ENCODE peak calls at places on chromosomes 2 and 18, in nine cellular contexts. One of them, this sample, is unnamed. For H3K4me1, the result is how much of the 10 kb centered on the place peaks cover.

GRCh38 chr18:42365550-42365949 is 410.5 kb downstream of the PIK3C3 start:
- DNase-seq in IMR-90: no peak
- DNase-seq in spleen: no peak
- DNase-seq in tibial nerve: no peak
- DNase-seq in A549: no peak
- DNase-seq in stomach: no peak
- DNase-seq in lower lobe of right lung: no peak
- DNase-seq in CD8-positive, alpha-beta T cell: no peak
- DNase-seq in endodermal cell: no peak
- DNase-seq in this sample: no peak

GRCh38 chr2:67221266-67221665 is 175.9 kb upstream of the ETAA1 start:
- DNase-seq in IMR-90: peak
- DNase-seq in spleen: no peak
- DNase-seq in tibial nerve: no peak
- DNase-seq in A549: no peak
- DNase-seq in stomach: no peak
- DNase-seq in lower lobe of right lung: no peak
- DNase-seq in CD8-positive, alpha-beta T cell: no peak
- DNase-seq in endodermal cell: no peak
- DNase-seq in this sample: no peak

GRCh38 chr2:202072737-202073396 is at the start of gene KIAA2012:
- DNase-seq in IMR-90: no peak
- DNase-seq in spleen: no peak
- DNase-seq in tibial nerve: no peak
- DNase-seq in A549: no peak
- DNase-seq in stomach: no peak
- DNase-seq in lower lobe of right lung: no peak
- DNase-seq in CD8-positive, alpha-beta T cell: no peak
- DNase-seq in endodermal cell: peak
- DNase-seq in this sample: no peak

GRCh38 chr18:72223733-72224132 is 320.4 kb downstream of the CBLN2 start:
- DNase-seq in IMR-90: no peak
- DNase-seq in spleen: no peak
- DNase-seq in tibial nerve: no peak
- DNase-seq in A549: no peak
- DNase-seq in stomach: no peak
- DNase-seq in lower lobe of right lung: no peak
- DNase-seq in CD8-positive, alpha-beta T cell: no peak
- DNase-seq in endodermal cell: no peak
- DNase-seq in this sample: no peak

GRCh38 chr2:18849841-18850578 is 260.6 kb upstream of the NT5C1B start:
- DNase-seq in IMR-90: no peak
- DNase-seq in spleen: no peak
- DNase-seq in tibial nerve: no peak
- DNase-seq in A549: no peak
- DNase-seq in stomach: no peak
- DNase-seq in lower lobe of right lung: no peak
- DNase-seq in CD8-positive, alpha-beta T cell: no peak
- DNase-seq in endodermal cell: no peak
- DNase-seq in this sample: no peak

GRCh38 chr2:7003895-7004294 is 86.7 kb downstream of the RNF144A start:
- DNase-seq in IMR-90: no peak
- DNase-seq in spleen: no peak
- DNase-seq in tibial nerve: no peak
- DNase-seq in A549: no peak
- DNase-seq in stomach: no peak
- DNase-seq in lower lobe of right lung: no peak
- DNase-seq in CD8-positive, alpha-beta T cell: no peak
- DNase-seq in endodermal cell: no peak
- DNase-seq in this sample: no peak

GRCh38 chr18:60191926-60192325 is 180.6 kb downstream of the MC4R start:
- DNase-seq in IMR-90: no peak
- DNase-seq in spleen: no peak
- DNase-seq in tibial nerve: no peak
- DNase-seq in A549: no peak
- DNase-seq in stomach: no peak
- DNase-seq in lower lobe of right lung: no peak
- DNase-seq in CD8-positive, alpha-beta T cell: no peak
- DNase-seq in endodermal cell: no peak
- DNase-seq in this sample: no peak

GRCh38 chr2:242098445-242099128 is 229.1 kb downstream of the RTP5 start:
- DNase-seq in IMR-90: peak
- DNase-seq in spleen: no peak
- DNase-seq in tibial nerve: no peak
- DNase-seq in A549: no peak
- DNase-seq in stomach: no peak
- DNase-seq in lower lobe of right lung: no peak
- DNase-seq in CD8-positive, alpha-beta T cell: no peak
- DNase-seq in endodermal cell: no peak
- DNase-seq in this sample: no peak

GRCh38 chr2:134634054-134634630 is 84.7 kb downstream of the TMEM163 start:
- DNase-seq in IMR-90: no peak
- DNase-seq in spleen: no peak
- DNase-seq in tibial nerve: no peak
- DNase-seq in A549: no peak
- DNase-seq in stomach: no peak
- DNase-seq in lower lobe of right lung: no peak
- DNase-seq in CD8-positive, alpha-beta T cell: no peak
- DNase-seq in endodermal cell: no peak
- DNase-seq in this sample: no peak

GRCh38 chr2:9574314-9574713 is 18.7 kb upstream of the ADAM17 start:
- DNase-seq in IMR-90: no peak
- DNase-seq in spleen: no peak
- DNase-seq in tibial nerve: no peak
- DNase-seq in A549: no peak
- DNase-seq in stomach: no peak
- DNase-seq in lower lobe of right lung: no peak
- DNase-seq in CD8-positive, alpha-beta T cell: no peak
- DNase-seq in endodermal cell: no peak
- DNase-seq in this sample: no peak

GRCh38 chr2:202149155-202149762 is 76.2 kb downstream of the KIAA2012 start:
- DNase-seq in IMR-90: peak
- DNase-seq in spleen: no peak
- DNase-seq in tibial nerve: peak
- DNase-seq in A549: no peak
- DNase-seq in stomach: no peak
- DNase-seq in lower lobe of right lung: no peak
- DNase-seq in CD8-positive, alpha-beta T cell: no peak
- DNase-seq in endodermal cell: peak
- DNase-seq in this sample: no peak

GRCh38 chr2:132816234-132816633 is 146.2 kb upstream of the LYPD1 start:
- DNase-seq in IMR-90: no peak
- DNase-seq in spleen: no peak
- DNase-seq in tibial nerve: no peak
- DNase-seq in A549: no peak
- DNase-seq in stomach: no peak
- DNase-seq in lower lobe of right lung: no peak
- DNase-seq in CD8-positive, alpha-beta T cell: no peak
- DNase-seq in endodermal cell: no peak
- DNase-seq in this sample: no peak

GRCh38 chr2:47039502-47039870 is 115.6 kb downstream of the STPG4 start:
- DNase-seq in IMR-90: no peak
- DNase-seq in spleen: no peak
- DNase-seq in tibial nerve: no peak
- DNase-seq in A549: no peak
- DNase-seq in stomach: no peak
- DNase-seq in lower lobe of right lung: no peak
- DNase-seq in CD8-positive, alpha-beta T cell: no peak
- DNase-seq in endodermal cell: no peak
- DNase-seq in this sample: no peak

GRCh38 chr2:47041065-47041464 is 114.0 kb downstream of the STPG4 start:
- DNase-seq in IMR-90: no peak
- DNase-seq in spleen: no peak
- DNase-seq in tibial nerve: no peak
- DNase-seq in A549: no peak
- DNase-seq in stomach: no peak
- DNase-seq in lower lobe of right lung: no peak
- DNase-seq in CD8-positive, alpha-beta T cell: no peak
- DNase-seq in endodermal cell: no peak
- DNase-seq in this sample: no peak

GRCh38 chr2:47038656-47039501 is 116.2 kb downstream of the STPG4 start:
- DNase-seq in IMR-90: no peak
- DNase-seq in spleen: no peak
- DNase-seq in tibial nerve: no peak
- DNase-seq in A549: no peak
- DNase-seq in stomach: no peak
- DNase-seq in lower lobe of right lung: no peak
- DNase-seq in CD8-positive, alpha-beta T cell: no peak
- DNase-seq in endodermal cell: no peak
- DNase-seq in this sample: no peak

GRCh38 chr2:47040662-47041061 is 114.4 kb downstream of the STPG4 start:
- DNase-seq in IMR-90: no peak
- DNase-seq in spleen: no peak
- DNase-seq in tibial nerve: no peak
- DNase-seq in A549: no peak
- DNase-seq in stomach: no peak
- DNase-seq in lower lobe of right lung: no peak
- DNase-seq in CD8-positive, alpha-beta T cell: no peak
- DNase-seq in endodermal cell: no peak
- DNase-seq in this sample: no peak

GRCh38 chr2:47039913-47040562 is 115.1 kb downstream of the STPG4 start:
- DNase-seq in IMR-90: peak
- DNase-seq in spleen: no peak
- DNase-seq in tibial nerve: no peak
- DNase-seq in A549: no peak
- DNase-seq in stomach: no peak
- DNase-seq in lower lobe of right lung: no peak
- DNase-seq in CD8-positive, alpha-beta T cell: no peak
- DNase-seq in endodermal cell: no peak
- DNase-seq in this sample: no peak
- H3K4me1 ChIP-seq in IMR-90: under half
- H3K4me1 ChIP-seq in spleen: half or more
- H3K4me1 ChIP-seq in tibial nerve: under half
- H3K4me1 ChIP-seq in A549: half or more
- H3K4me1 ChIP-seq in stomach: under half
- H3K4me1 ChIP-seq in lower lobe of right lung: half or more
- H3K4me1 ChIP-seq in CD8-positive, alpha-beta T cell: under half
- H3K4me1 ChIP-seq in endodermal cell: under half
- H3K4me1 ChIP-seq in this sample: half or more

GRCh38 chr18:39701839-39702238 is 2136.2 kb upstream of the CELF4 start:
- DNase-seq in IMR-90: peak
- DNase-seq in spleen: no peak
- DNase-seq in tibial nerve: no peak
- DNase-seq in A549: peak
- DNase-seq in stomach: no peak
- DNase-seq in lower lobe of right lung: no peak
- DNase-seq in CD8-positive, alpha-beta T cell: no peak
- DNase-seq in endodermal cell: no peak
- DNase-seq in this sample: no peak
- H3K27ac ChIP-seq in IMR-90: no peak
- H3K27ac ChIP-seq in spleen: no peak
- H3K27ac ChIP-seq in tibial nerve: no peak
- H3K27ac ChIP-seq in A549: no peak
- H3K27ac ChIP-seq in stomach: no peak
- H3K27ac ChIP-seq in lower lobe of right lung: no peak
- H3K27ac ChIP-seq in CD8-positive, alpha-beta T cell: no peak
- H3K27ac ChIP-seq in endodermal cell: no peak
- H3K27ac ChIP-seq in this sample: no peak

GRCh38 chr2:148565272-148565894 is 79.2 kb upstream of the EPC2 start:
- DNase-seq in IMR-90: no peak
- DNase-seq in spleen: no peak
- DNase-seq in tibial nerve: no peak
- DNase-seq in A549: no peak
- DNase-seq in stomach: no peak
- DNase-seq in lower lobe of right lung: no peak
- DNase-seq in CD8-positive, alpha-beta T cell: no peak
- DNase-seq in endodermal cell: peak
- DNase-seq in this sample: no peak
- TF ChIP-seq CTCF in IMR-90: no peak
- TF ChIP-seq CTCF in spleen: no peak
- TF ChIP-seq CTCF in tibial nerve: peak
- TF ChIP-seq CTCF in A549: peak
- TF ChIP-seq CTCF in stomach: no peak
- TF ChIP-seq CTCF in lower lobe of right lung: peak
- TF ChIP-seq CTCF in CD8-positive, alpha-beta T cell: no peak
- TF ChIP-seq CTCF in endodermal cell: peak
- TF ChIP-seq CTCF in this sample: peak

DNA sequence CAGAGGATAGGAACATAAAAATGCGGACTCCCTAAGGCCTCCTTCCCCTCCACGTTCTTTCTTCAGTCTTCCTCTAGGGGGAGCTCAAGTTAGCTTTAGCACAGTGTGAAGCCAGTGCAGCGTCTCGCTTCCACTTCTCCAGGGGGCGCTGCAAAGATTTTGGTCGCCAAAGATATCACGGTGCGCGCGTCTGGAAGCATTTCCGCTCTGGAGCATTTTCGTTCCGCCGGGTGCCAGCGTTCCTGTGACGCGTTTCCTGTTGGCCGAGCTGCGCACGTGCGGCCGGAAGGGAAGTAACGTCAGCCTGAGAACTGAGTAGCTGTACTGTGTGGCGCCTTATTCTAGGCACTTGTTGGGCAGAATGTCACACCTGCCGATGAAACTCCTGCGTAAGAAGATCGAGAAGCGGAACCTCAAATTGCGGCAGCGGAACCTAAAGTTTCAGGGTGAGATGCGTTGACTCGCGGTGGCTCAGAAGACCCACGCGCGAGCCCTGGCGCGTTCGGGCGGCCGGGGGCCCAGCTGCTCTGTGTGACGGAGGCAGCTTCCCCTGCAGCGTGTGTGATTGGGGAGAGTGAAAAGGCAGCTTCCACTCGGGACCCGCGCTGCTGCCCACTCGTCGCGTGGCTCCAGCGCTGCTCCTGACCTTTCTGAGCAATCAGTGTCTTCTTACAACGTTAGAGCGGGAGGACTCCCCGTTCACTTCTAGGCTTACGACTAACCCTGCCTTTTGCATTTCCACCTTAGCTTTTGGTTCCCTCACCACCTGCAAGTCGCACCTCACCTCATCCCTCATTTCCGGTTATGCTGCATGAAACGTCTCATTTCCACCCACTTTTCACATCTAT is at the start of gene DDX18:
- DNase-seq in IMR-90: peak
- DNase-seq in spleen: peak
- DNase-seq in tibial nerve: peak
- DNase-seq in A549: peak
- DNase-seq in stomach: peak
- DNase-seq in lower lobe of right lung: peak
- DNase-seq in CD8-positive, alpha-beta T cell: peak
- DNase-seq in endodermal cell: peak
- DNase-seq in this sample: peak
- H3K4me1 ChIP-seq in IMR-90: under half
- H3K4me1 ChIP-seq in spleen: under half
- H3K4me1 ChIP-seq in tibial nerve: under half
- H3K4me1 ChIP-seq in A549: under half
- H3K4me1 ChIP-seq in stomach: under half
- H3K4me1 ChIP-seq in lower lobe of right lung: under half
- H3K4me1 ChIP-seq in CD8-positive, alpha-beta T cell: under half
- H3K4me1 ChIP-seq in endodermal cell: under half
- H3K4me1 ChIP-seq in this sample: under half